ENCODE peak calls at places on chromosomes 12 and 14, in nine cellular contexts. M, Q, K, P, C, Z, J, T and I are unnamed samples.

GRCh38 chr14:91835197-91835919 is 32.0 kb downstream of the TC2N start:
- DNase-seq in M (peak), Q (no peak), K (no peak), P (no peak), C (no peak), Z (no peak), J (no peak), T (no peak), I (no peak)

GRCh38 chr14:60839657-60840056 is 105.1 kb downstream of the MNAT1 start:
- DNase-seq in M (no peak), Q (no peak), K (peak), P (no peak), C (no peak), Z (no peak), J (no peak), T (no peak), I (no peak)

GRCh38 chr12:2691340-2692111 is 103.2 kb upstream of the FKBP4 start:
- DNase-seq in M (peak), Q (peak), K (peak), P (no peak), C (no peak), Z (no peak), J (no peak), T (no peak), I (no peak)

GRCh38 chr12:5023842-5024241 is 19.8 kb upstream of the KCNA5 start:
- DNase-seq in M (no peak), Q (no peak), K (no peak), P (no peak), C (no peak), Z (no peak), J (no peak), T (no peak), I (no peak)

GRCh38 chr12:81381951-81382350 is 304.1 kb downstream of the ACSS3 start:
- DNase-seq in M (no peak), Q (no peak), K (no peak), P (no peak), C (no peak), Z (no peak), J (no peak), T (no peak), I (no peak)

GRCh38 chr12:88142610-88142991 is 494 bp downstream of the TMTC3 start:
- DNase-seq in M (peak), Q (peak), K (peak), P (peak), C (peak), Z (no peak), J (no peak), T (peak), I (no peak)

GRCh38 chr12:124745891-124746570 is 117.6 kb downstream of the SCARB1 start:
- DNase-seq in M (peak), Q (peak), K (peak), P (peak), C (peak), Z (peak), J (peak), T (peak), I (peak)

GRCh38 chr12:53994691-53995310 is 5.2 kb upstream of the HOXC9 start:
- DNase-seq in M (no peak), Q (no peak), K (peak), P (no peak), C (no peak), Z (no peak), J (no peak), T (no peak), I (no peak)

GRCh38 chr12:108633534-108634224 is at the start of gene SELPLG:
- DNase-seq in M (peak), Q (no peak), K (peak), P (no peak), C (no peak), Z (no peak), J (no peak), T (no peak), I (no peak)

GRCh38 chr14:76104802-76105355 is 46.8 kb upstream of the GPATCH2L start:
- DNase-seq in M (no peak), Q (no peak), K (no peak), P (no peak), C (no peak), Z (no peak), J (no peak), T (no peak), I (no peak)

GRCh38 chr14:30656190-30656632 is 34.1 kb downstream of the SCFD1 start:
- DNase-seq in M (peak), Q (no peak), K (no peak), P (peak), C (peak), Z (peak), J (peak), T (peak), I (peak)

GRCh38 chr12:128627659-128628058 is 196.1 kb downstream of the SLC15A4 start:
- DNase-seq in M (no peak), Q (no peak), K (no peak), P (no peak), C (no peak), Z (no peak), J (no peak), T (no peak), I (no peak)

GRCh38 chr12:103969391-103969790 is 3.7 kb downstream of the TDG start:
- DNase-seq in M (no peak), Q (no peak), K (no peak), P (peak), C (no peak), Z (no peak), J (peak), T (no peak), I (no peak)

GRCh38 chr14:58428011-58428807 is 690 bp downstream of the KIAA0586 start:
- DNase-seq in M (no peak), Q (no peak), K (no peak), P (peak), C (peak), Z (peak), J (peak), T (no peak), I (no peak)

GRCh38 chr12:63150255-63151060 is 543 bp downstream of the AVPR1A start:
- DNase-seq in M (peak), Q (no peak), K (peak), P (peak), C (peak), Z (no peak), J (no peak), T (no peak), I (no peak)

GRCh38 chr14:76917158-76917596 is 91.0 kb downstream of the LRRC74A start:
- DNase-seq in M (peak), Q (no peak), K (no peak), P (peak), C (peak), Z (peak), J (peak), T (peak), I (no peak)

GRCh38 chr14:56156096-56156495 is 37.9 kb downstream of the PELI2 start:
- DNase-seq in M (no peak), Q (no peak), K (no peak), P (no peak), C (no peak), Z (no peak), J (peak), T (no peak), I (no peak)

GRCh38 chr12:12349711-12350665 is at the start of gene MANSC1:
- DNase-seq in M (peak), Q (peak), K (peak), P (peak), C (peak), Z (peak), J (peak), T (peak), I (no peak)

GRCh38 chr12:113781415-113782198 is 184.5 kb downstream of the RBM19 start:
- DNase-seq in M (no peak), Q (no peak), K (no peak), P (no peak), C (no peak), Z (peak), J (peak), T (no peak), I (no peak)

GRCh38 chr12:107591095-107591375 is 94.6 kb upstream of the PWP1 start:
- DNase-seq in M (no peak), Q (no peak), K (no peak), P (no peak), C (no peak), Z (no peak), J (peak), T (no peak), I (no peak)

GRCh38 chr14:34460841-34461240 is 1.2 kb downstream of the SPTSSA start:
- DNase-seq in M (no peak), Q (no peak), K (no peak), P (no peak), C (no peak), Z (peak), J (peak), T (no peak), I (no peak)

GRCh38 chr12:103852498-103852992 is 11.5 kb upstream of the NT5DC3 start:
- DNase-seq in M (peak), Q (no peak), K (no peak), P (no peak), C (peak), Z (no peak), J (peak), T (no peak), I (no peak)

GRCh38 chr12:107967170-107967569 is 161.9 kb upstream of the WSCD2 start:
- DNase-seq in M (no peak), Q (no peak), K (no peak), P (no peak), C (peak), Z (no peak), J (no peak), T (no peak), I (no peak)

GRCh38 chr14:76456200-76456599 is 80.3 kb downstream of the ESRRB start:
- DNase-seq in M (no peak), Q (no peak), K (no peak), P (peak), C (peak), Z (peak), J (peak), T (no peak), I (peak)

GRCh38 chr12:51403744-51404143 is 12.5 kb upstream of the GALNT6 start:
- DNase-seq in M (no peak), Q (no peak), K (peak), P (no peak), C (no peak), Z (no peak), J (no peak), T (no peak), I (no peak)

GRCh38 chr12:100797246-100797645 is 2.7 kb downstream of the ANO4 start:
- DNase-seq in M (no peak), Q (no peak), K (no peak), P (no peak), C (no peak), Z (no peak), J (no peak), T (no peak), I (no peak)

GRCh38 chr12:103965255-103965589 is 450 bp upstream of the TDG start:
- DNase-seq in M (no peak), Q (no peak), K (no peak), P (no peak), C (no peak), Z (no peak), J (no peak), T (no peak), I (no peak)

GRCh38 chr14:34614638-34615037 is 15.3 kb downstream of the SNX6 start:
- DNase-seq in M (no peak), Q (no peak), K (no peak), P (no peak), C (no peak), Z (no peak), J (no peak), T (no peak), I (no peak)

GRCh38 chr14:23160924-23161522 is 22.4 kb downstream of the SLC7A8 start:
- DNase-seq in M (peak), Q (peak), K (peak), P (peak), C (peak), Z (no peak), J (peak), T (peak), I (peak)
- TF ChIP-seq POLR2A in M (no peak), Q (no peak), K (no peak), P (peak), C (no peak), Z (no peak), J (no peak), T (no peak), I (no peak)

GRCh38 chr14:89618821-89619551 is 202.0 kb upstream of the FOXN3 start:
- DNase-seq in M (peak), Q (no peak), K (peak), P (peak), C (peak), Z (peak), J (peak), T (peak), I (peak)
- TF ChIP-seq POLR2A in M (peak), Q (no peak), K (peak), P (peak), C (no peak), Z (peak), J (peak), T (no peak), I (no peak)

GRCh38 chr14:104210548-104211195 is 72.3 kb downstream of the KIF26A start:
- DNase-seq in M (no peak), Q (no peak), K (peak), P (no peak), C (no peak), Z (no peak), J (no peak), T (no peak), I (no peak)
- TF ChIP-seq POLR2A in M (no peak), Q (no peak), K (no peak), P (no peak), C (no peak), Z (no peak), J (no peak), T (no peak), I (no peak)

DNA sequence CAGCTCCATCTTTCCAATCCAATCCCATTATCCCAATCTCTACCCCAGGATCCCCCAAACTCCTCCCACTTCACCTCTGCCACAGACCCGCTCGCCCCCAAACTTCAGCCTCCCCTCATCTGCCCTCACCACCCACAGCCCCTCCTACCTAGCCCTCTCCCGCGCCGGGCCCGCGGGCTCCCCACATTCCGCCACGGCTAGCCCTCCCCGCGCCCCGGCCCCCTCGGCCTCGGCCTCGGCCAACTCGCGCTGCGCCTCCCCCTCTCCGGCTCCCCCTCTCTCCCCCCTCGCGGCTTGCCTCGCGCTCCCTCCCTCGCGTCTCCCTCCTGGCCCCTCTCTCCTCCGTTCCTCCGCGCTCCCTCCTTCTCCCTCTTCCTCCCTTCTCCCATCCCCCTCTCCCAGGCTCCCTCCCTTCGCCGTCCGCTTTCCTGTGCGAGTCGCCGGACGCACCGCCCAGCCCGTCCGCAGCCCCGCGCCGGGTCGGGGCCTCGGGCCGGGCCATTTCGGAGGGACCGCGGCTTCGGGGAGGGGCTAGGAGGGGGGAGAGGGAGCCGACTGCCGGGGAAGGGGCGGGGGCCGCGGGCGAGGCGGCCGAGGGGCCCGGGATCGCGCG is at the start of gene ATN1:
- DNase-seq in M (peak), Q (peak), K (peak), P (peak), C (peak), Z (peak), J (peak), T (peak), I (no peak)
- TF ChIP-seq POLR2A in M (peak), Q (peak), K (no peak), P (peak), C (peak), Z (peak), J (peak), T (peak), I (peak)